ENCODE peak calls at places on chromosomes 4 and X, in seven cellular contexts. X, M, K, Q, I, H and Y are unnamed samples.

GRCh38 chrX:51144828-51145442 is 187.7 kb upstream of the NUDT10 start:
- DNase-seq in X (peak), M (peak), K (peak), Q (no peak), I (peak), H (no peak), Y (peak)

GRCh38 chr4:121980643-121981042 is 28.8 kb upstream of the TRPC3 start:
- DNase-seq in X (no peak), M (peak), K (no peak), Q (peak), I (peak), H (no peak), Y (no peak)

GRCh38 chrX:11212741-11213140 is 80.5 kb upstream of the AMELX start:
- DNase-seq in X (no peak), M (no peak), K (no peak), Q (no peak), I (no peak), H (no peak), Y (no peak)

GRCh38 chrX:100350704-100351489 is 59.2 kb downstream of the PCDH19 start:
- DNase-seq in X (no peak), M (no peak), K (no peak), Q (no peak), I (no peak), H (no peak), Y (no peak)

GRCh38 chr4:24322517-24322916 is 261.8 kb downstream of the DHX15 start:
- DNase-seq in X (peak), M (peak), K (no peak), Q (peak), I (no peak), H (no peak), Y (peak)

GRCh38 chr4:86934147-86934771 is 552 bp upstream of the AFF1 start:
- DNase-seq in X (peak), M (no peak), K (no peak), Q (no peak), I (peak), H (no peak), Y (no peak)

GRCh38 chr4:3360741-3361140 is 67.9 kb downstream of the RGS12 start:
- DNase-seq in X (no peak), M (no peak), K (no peak), Q (no peak), I (no peak), H (no peak), Y (no peak)

GRCh38 chrX:15399901-15400500 is 15.8 kb upstream of the VEGFD start:
- DNase-seq in X (no peak), M (no peak), K (no peak), Q (no peak), I (no peak), H (no peak), Y (peak)

GRCh38 chr4:140609548-140610425 is 41.0 kb upstream of the UCP1 start:
- DNase-seq in X (peak), M (peak), K (peak), Q (peak), I (peak), H (peak), Y (peak)

GRCh38 chr4:73801692-73802091 is 34.8 kb upstream of the CXCL6 start:
- DNase-seq in X (no peak), M (no peak), K (no peak), Q (no peak), I (no peak), H (no peak), Y (no peak)

GRCh38 chrX:150372280-150372679 is 9.2 kb downstream of the MAMLD1 start:
- DNase-seq in X (no peak), M (no peak), K (no peak), Q (no peak), I (no peak), H (no peak), Y (no peak)

GRCh38 chrX:135295238-135295943 is 13.9 kb upstream of the ETDC start:
- DNase-seq in X (peak), M (peak), K (no peak), Q (no peak), I (peak), H (peak), Y (peak)

GRCh38 chrX:65093658-65094057 is 117.4 kb upstream of the ZC4H2 start:
- DNase-seq in X (no peak), M (no peak), K (no peak), Q (no peak), I (no peak), H (no peak), Y (no peak)

GRCh38 chr4:168486961-168487820 is 6.9 kb upstream of the DDX60L start:
- DNase-seq in X (peak), M (peak), K (peak), Q (no peak), I (peak), H (no peak), Y (no peak)

GRCh38 chr4:174631901-174632758 is 109.8 kb upstream of the HPGD start:
- DNase-seq in X (peak), M (peak), K (peak), Q (peak), I (peak), H (no peak), Y (peak)

GRCh38 chr4:150136036-150136435 is 57.8 kb downstream of the DCLK2 start:
- DNase-seq in X (peak), M (peak), K (no peak), Q (no peak), I (peak), H (no peak), Y (peak)

GRCh38 chrX:23634181-23634580 is 33.1 kb upstream of the PRDX4 start:
- DNase-seq in X (no peak), M (no peak), K (peak), Q (no peak), I (peak), H (no peak), Y (peak)

GRCh38 chrX:47540754-47541538 is 20.1 kb upstream of the ARAF start:
- DNase-seq in X (peak), M (peak), K (peak), Q (peak), I (peak), H (peak), Y (peak)

DNA sequence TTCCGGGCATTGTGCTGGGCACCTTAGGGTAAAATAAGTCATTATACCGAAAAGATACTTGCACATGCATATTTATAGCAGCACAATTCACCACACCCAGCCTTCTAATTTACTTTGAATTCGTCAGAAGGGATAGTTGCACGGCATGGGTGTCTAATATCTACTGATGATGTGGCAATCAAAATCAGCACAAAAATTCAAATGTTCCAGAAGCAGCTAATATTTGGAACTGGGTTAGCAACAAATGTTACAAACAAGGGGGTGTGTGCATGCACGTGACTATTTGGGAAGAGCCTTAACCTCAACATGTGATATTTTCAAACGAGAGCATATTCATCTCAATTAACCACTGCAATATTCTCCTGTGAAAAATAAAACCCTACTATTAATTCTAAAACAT is 79.7 kb upstream of the PRSS48 start:
- DNase-seq in X (no peak), M (peak), K (no peak), Q (no peak), I (no peak), H (no peak), Y (peak)
- H3K4me3 ChIP-seq in X (no peak), M (peak), K (no peak), Q (no peak), I (no peak), H (peak), Y (no peak)

GRCh38 chr4:10105920-10106319 is 10.7 kb downstream of the WDR1 start:
- DNase-seq in X (no peak), M (no peak), K (no peak), Q (no peak), I (no peak), H (no peak), Y (no peak)
- H3K4me3 ChIP-seq in X (peak), M (peak), K (no peak), Q (no peak), I (peak), H (no peak), Y (no peak)

DNA sequence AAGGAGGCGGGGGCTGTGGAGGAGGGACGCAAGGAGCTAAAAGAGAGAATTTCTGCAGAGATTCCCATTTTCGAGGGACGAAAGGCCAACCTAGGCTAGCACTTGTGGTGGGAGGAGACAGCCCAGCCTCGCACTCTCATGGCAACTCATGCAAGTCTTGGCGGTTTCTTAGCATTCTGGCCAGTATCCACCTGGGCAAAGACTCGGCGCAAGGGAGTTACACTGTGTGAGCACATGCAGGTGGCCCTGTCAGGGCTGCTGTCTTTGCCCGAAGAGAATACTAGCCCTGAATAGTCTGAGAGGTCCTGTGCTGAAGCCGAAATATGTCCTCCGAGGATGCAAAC is 15.5 kb downstream of the MCF2 start:
- DNase-seq in X (no peak), M (peak), K (no peak), Q (no peak), I (no peak), H (no peak), Y (peak)
- H3K4me3 ChIP-seq in X (peak), M (peak), K (no peak), Q (no peak), I (peak), H (peak), Y (peak)

DNA sequence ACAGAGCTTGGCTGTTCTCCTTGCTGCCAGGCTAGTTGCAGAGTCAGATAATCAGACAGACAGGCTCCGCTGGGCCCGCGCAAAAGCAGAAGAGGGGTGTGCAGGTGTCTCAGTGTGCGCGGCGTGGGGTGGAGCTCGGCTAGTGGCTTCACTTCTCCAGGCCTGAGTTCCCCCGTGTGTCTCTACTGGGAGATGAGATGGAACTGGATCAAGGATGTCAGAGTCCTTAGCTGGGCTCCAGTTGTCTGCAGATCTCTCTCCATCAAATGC is 21.1 kb downstream of the HTRA3 start:
- DNase-seq in X (no peak), M (no peak), K (no peak), Q (no peak), I (no peak), H (no peak), Y (no peak)
- H3K4me3 ChIP-seq in X (no peak), M (no peak), K (no peak), Q (no peak), I (no peak), H (no peak), Y (no peak)

DNA sequence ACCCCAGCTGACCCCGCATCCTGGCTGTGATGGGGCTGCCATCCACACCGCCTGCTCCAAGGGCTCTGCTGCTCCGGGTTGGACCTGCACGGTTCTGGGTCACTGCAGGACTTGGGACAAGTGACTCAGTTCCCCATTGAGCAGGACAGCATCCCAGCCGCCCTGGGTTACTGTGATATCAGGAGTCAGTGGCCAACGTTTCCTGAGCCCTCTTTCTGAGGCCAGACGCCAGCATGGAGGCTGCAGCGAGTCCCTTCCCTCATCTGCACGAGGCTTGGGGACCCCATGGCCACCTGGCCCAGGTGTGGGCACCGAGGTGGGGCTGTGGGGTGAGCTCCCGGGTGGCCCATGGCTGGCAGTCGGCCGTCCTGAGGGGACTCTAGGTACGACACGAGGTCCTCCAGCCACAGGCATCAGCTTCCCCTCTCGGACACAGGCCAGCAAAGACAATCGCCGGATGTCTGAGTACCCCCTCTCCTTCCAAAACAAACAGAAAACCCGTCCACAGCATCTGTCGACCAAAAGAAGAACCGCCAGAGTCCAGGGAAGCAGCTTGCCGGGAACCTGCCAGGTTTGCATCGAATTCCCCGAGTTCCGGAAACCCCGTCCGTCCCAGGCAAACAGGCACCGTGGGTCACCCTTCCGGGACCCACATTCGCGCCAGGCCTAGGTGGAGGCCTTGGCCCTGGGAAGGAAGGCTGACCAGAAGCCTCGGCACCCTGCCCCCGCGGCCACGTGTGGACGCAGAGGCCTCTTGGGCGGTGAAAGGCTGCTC is 136.1 kb downstream of the FAM53A start:
- DNase-seq in X (no peak), M (no peak), K (no peak), Q (no peak), I (no peak), H (peak), Y (peak)
- H3K4me3 ChIP-seq in X (no peak), M (no peak), K (no peak), Q (no peak), I (no peak), H (peak), Y (no peak)

GRCh38 chr4:22514431-22514830 is 1.4 kb downstream of the ADGRA3 start:
- DNase-seq in X (no peak), M (no peak), K (no peak), Q (no peak), I (peak), H (no peak), Y (peak)

GRCh38 chr4:22515145-22515887 is 550 bp downstream of the ADGRA3 start:
- DNase-seq in X (peak), M (peak), K (peak), Q (peak), I (peak), H (peak), Y (peak)

GRCh38 chr4:22512306-22512705 is 3.6 kb downstream of the ADGRA3 start:
- DNase-seq in X (no peak), M (no peak), K (no peak), Q (peak), I (no peak), H (no peak), Y (no peak)

GRCh38 chr4:22515888-22516541 is at the start of gene ADGRA3:
- DNase-seq in X (peak), M (peak), K (peak), Q (no peak), I (peak), H (peak), Y (peak)

DNA sequence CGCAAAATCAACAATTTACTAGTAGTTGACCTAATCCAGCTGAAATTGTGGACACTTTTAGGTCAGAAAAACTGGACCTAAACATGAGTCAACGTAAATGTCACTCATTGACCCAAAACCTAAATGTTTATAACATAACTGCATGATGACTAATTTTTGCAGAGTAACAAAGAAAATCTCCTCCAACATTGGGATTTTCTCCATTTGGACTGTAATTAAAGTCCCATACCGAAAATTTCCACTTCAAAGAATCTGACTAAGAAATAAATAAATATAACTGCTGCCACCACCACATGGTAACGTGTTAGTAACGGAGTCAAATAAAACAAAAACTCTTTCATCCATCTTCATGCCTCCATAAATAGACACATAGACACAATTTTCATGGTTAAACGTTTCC is 1.9 kb downstream of the ADGRA3 start:
- DNase-seq in X (peak), M (peak), K (peak), Q (peak), I (peak), H (no peak), Y (peak)
- H3K4me3 ChIP-seq in X (peak), M (peak), K (peak), Q (peak), I (peak), H (peak), Y (peak)

GRCh38 chrX:45852884-45853283 is 652.2 kb upstream of the DIPK2B start:
- DNase-seq in X (peak), M (peak), K (peak), Q (no peak), I (peak), H (no peak), Y (peak)

GRCh38 chrX:45851434-45851991 is 650.8 kb upstream of the DIPK2B start:
- DNase-seq in X (peak), M (peak), K (peak), Q (no peak), I (peak), H (no peak), Y (no peak)

GRCh38 chrX:45850197-45850774 is 649.6 kb upstream of the DIPK2B start:
- DNase-seq in X (peak), M (peak), K (peak), Q (no peak), I (peak), H (no peak), Y (no peak)

GRCh38 chrX:45849261-45849660 is 648.6 kb upstream of the DIPK2B start:
- DNase-seq in X (peak), M (peak), K (peak), Q (peak), I (peak), H (no peak), Y (peak)

DNA sequence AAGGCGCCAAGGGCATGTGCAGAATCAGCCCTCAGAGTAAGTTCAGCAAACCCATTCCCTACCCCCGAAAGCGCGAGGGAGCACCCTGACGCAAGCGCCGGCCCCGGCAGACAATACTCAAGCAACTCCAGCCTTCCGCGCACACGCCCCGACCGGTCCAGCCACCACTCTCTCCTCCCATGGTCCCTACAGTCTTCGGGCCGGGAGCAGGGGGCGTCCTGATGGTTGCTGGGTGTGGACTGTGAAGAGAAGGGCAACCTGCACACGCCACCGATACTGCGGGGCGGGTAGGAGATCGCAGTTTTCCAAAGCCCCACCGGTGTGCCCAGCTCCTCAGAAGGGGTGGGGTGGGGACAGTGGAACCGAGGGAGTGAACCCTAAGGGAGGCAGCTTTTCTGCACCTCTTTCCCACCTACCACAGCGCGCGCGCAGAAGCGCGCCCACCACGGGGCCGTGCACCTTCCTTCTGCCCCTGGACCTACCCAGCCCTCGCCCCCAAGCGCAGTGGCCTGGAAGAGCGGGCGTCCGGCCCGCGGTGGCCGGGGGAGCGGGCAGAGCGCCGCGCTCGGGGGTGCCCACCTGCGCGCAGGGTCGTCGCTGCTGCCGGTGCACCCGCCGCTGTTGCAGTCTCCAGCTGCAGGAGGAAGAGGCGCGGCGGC is 650.2 kb upstream of the DIPK2B start:
- DNase-seq in X (peak), M (peak), K (peak), Q (no peak), I (no peak), H (peak), Y (peak)
- H3K4me3 ChIP-seq in X (peak), M (peak), K (peak), Q (peak), I (peak), H (peak), Y (peak)

DNA sequence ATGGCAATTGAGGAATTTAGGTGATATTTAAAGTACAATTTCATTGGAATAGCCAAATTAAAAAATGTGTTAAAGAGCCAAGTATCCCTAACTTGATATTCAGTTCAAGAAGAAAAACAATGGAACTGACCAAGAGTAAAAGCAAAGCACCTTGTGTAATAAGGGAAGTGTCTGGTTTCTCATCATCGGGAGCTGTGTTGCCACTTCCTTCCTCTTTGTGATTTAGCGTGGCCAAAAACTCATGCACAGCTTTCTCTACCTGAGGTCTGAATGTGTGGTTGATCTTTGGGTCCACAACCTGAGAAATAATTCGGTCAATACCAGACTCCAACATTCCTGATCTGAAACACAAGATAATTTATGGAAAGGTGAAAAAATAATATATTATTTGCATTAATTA is 12.4 kb downstream of the BOD1L1 start:
- DNase-seq in X (no peak), M (no peak), K (no peak), Q (no peak), I (no peak), H (no peak), Y (no peak)
- H3K4me3 ChIP-seq in X (no peak), M (no peak), K (no peak), Q (no peak), I (no peak), H (no peak), Y (no peak)

DNA sequence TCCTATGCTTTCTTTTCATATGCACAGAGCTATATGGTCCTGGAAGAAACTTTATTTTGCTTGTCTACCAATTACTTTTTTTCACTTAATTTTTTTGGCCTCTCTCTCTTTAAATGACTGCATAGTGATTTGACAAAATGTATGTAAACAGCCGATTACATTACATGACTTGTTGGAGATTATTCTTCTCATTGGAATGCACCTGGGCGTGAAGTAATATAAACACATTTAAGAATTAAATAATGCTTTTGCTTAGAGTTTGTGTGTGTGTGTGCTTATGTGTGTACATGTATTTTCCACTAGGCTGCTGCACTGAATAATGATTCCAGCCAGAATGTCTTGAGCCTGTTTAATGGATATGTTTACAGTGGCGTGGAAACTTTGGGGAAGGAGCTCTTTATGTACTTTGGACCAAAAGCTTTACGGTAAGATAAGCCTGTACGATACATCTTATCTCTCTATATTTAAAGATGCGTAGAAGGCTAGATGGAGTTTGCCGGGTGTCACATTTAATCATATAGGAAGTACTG is 12.5 kb downstream of the NEIL3 start:
- DNase-seq in X (peak), M (no peak), K (no peak), Q (no peak), I (peak), H (no peak), Y (peak)
- H3K4me3 ChIP-seq in X (peak), M (no peak), K (no peak), Q (no peak), I (no peak), H (no peak), Y (no peak)

GRCh38 chr4:110618091-110619000 is 4.5 kb downstream of the PITX2 start:
- DNase-seq in X (no peak), M (no peak), K (no peak), Q (no peak), I (no peak), H (no peak), Y (no peak)
- H3K4me3 ChIP-seq in X (no peak), M (no peak), K (no peak), Q (no peak), I (no peak), H (no peak), Y (no peak)